ENCODE peak calls at places on chromosomes 4 and X, in seven cellular contexts. One of them, this sample, is unnamed.

GRCh38 chr4:127730142-127730913 is at the start of gene SLC25A31:
- DNase-seq in activated CD8-positive, alpha-beta memory T cell treated with anti-CD3 and anti-CD28 coated beads for 24 hours: no peak
- DNase-seq in Daoy: no peak
- DNase-seq in lower leg skin: no peak
- DNase-seq in stimulated activated CD8-positive, alpha-beta memory T cell treated with anti-CD3 and anti-CD28 coated beads, Interleukin-7, amount 100 ng/mL, for 24 hours: no peak
- DNase-seq in A549: no peak
- DNase-seq in activated T-helper 1 cell treated with Interleukin-2 at 50 U/mL for 16 hours: no peak
- DNase-seq in this sample: no peak

GRCh38 chr4:4541040-4541631 is 712 bp downstream of the STX18 start:
- DNase-seq in activated CD8-positive, alpha-beta memory T cell treated with anti-CD3 and anti-CD28 coated beads for 24 hours: no peak
- DNase-seq in Daoy: no peak
- DNase-seq in lower leg skin: peak
- DNase-seq in stimulated activated CD8-positive, alpha-beta memory T cell treated with anti-CD3 and anti-CD28 coated beads, Interleukin-7, amount 100 ng/mL, for 24 hours: no peak
- DNase-seq in A549: peak
- DNase-seq in activated T-helper 1 cell treated with Interleukin-2 at 50 U/mL for 16 hours: no peak
- DNase-seq in this sample: peak

GRCh38 chr4:157572291-157572690 is 351.8 kb downstream of the GRIA2 start:
- DNase-seq in activated CD8-positive, alpha-beta memory T cell treated with anti-CD3 and anti-CD28 coated beads for 24 hours: no peak
- DNase-seq in Daoy: no peak
- DNase-seq in lower leg skin: no peak
- DNase-seq in stimulated activated CD8-positive, alpha-beta memory T cell treated with anti-CD3 and anti-CD28 coated beads, Interleukin-7, amount 100 ng/mL, for 24 hours: no peak
- DNase-seq in A549: no peak
- DNase-seq in activated T-helper 1 cell treated with Interleukin-2 at 50 U/mL for 16 hours: no peak
- DNase-seq in this sample: no peak

GRCh38 chr4:1336079-1336478 is 10.9 kb upstream of the UVSSA start:
- DNase-seq in activated CD8-positive, alpha-beta memory T cell treated with anti-CD3 and anti-CD28 coated beads for 24 hours: no peak
- DNase-seq in Daoy: no peak
- DNase-seq in lower leg skin: no peak
- DNase-seq in stimulated activated CD8-positive, alpha-beta memory T cell treated with anti-CD3 and anti-CD28 coated beads, Interleukin-7, amount 100 ng/mL, for 24 hours: no peak
- DNase-seq in A549: peak
- DNase-seq in activated T-helper 1 cell treated with Interleukin-2 at 50 U/mL for 16 hours: no peak
- DNase-seq in this sample: peak

GRCh38 chr4:36213956-36214355 is 30.4 kb downstream of the ARAP2 start:
- DNase-seq in activated CD8-positive, alpha-beta memory T cell treated with anti-CD3 and anti-CD28 coated beads for 24 hours: no peak
- DNase-seq in Daoy: no peak
- DNase-seq in lower leg skin: no peak
- DNase-seq in stimulated activated CD8-positive, alpha-beta memory T cell treated with anti-CD3 and anti-CD28 coated beads, Interleukin-7, amount 100 ng/mL, for 24 hours: no peak
- DNase-seq in A549: no peak
- DNase-seq in activated T-helper 1 cell treated with Interleukin-2 at 50 U/mL for 16 hours: no peak
- DNase-seq in this sample: no peak

GRCh38 chr4:134328741-134329140 is 127.2 kb upstream of the PABPC4L start:
- DNase-seq in activated CD8-positive, alpha-beta memory T cell treated with anti-CD3 and anti-CD28 coated beads for 24 hours: no peak
- DNase-seq in Daoy: peak
- DNase-seq in lower leg skin: no peak
- DNase-seq in stimulated activated CD8-positive, alpha-beta memory T cell treated with anti-CD3 and anti-CD28 coated beads, Interleukin-7, amount 100 ng/mL, for 24 hours: no peak
- DNase-seq in A549: no peak
- DNase-seq in activated T-helper 1 cell treated with Interleukin-2 at 50 U/mL for 16 hours: no peak
- DNase-seq in this sample: no peak

GRCh38 chrX:64977830-64978229 is 1.6 kb upstream of the ZC4H2 start:
- DNase-seq in activated CD8-positive, alpha-beta memory T cell treated with anti-CD3 and anti-CD28 coated beads for 24 hours: no peak
- DNase-seq in Daoy: no peak
- DNase-seq in lower leg skin: no peak
- DNase-seq in stimulated activated CD8-positive, alpha-beta memory T cell treated with anti-CD3 and anti-CD28 coated beads, Interleukin-7, amount 100 ng/mL, for 24 hours: no peak
- DNase-seq in A549: peak
- DNase-seq in activated T-helper 1 cell treated with Interleukin-2 at 50 U/mL for 16 hours: no peak
- DNase-seq in this sample: peak

GRCh38 chr4:181225616-181226261 is 1017.5 kb upstream of the TENM3 start:
- DNase-seq in activated CD8-positive, alpha-beta memory T cell treated with anti-CD3 and anti-CD28 coated beads for 24 hours: no peak
- DNase-seq in Daoy: no peak
- DNase-seq in lower leg skin: no peak
- DNase-seq in stimulated activated CD8-positive, alpha-beta memory T cell treated with anti-CD3 and anti-CD28 coated beads, Interleukin-7, amount 100 ng/mL, for 24 hours: no peak
- DNase-seq in A549: no peak
- DNase-seq in activated T-helper 1 cell treated with Interleukin-2 at 50 U/mL for 16 hours: no peak
- DNase-seq in this sample: no peak

GRCh38 chrX:131081772-131082755 is 23.9 kb downstream of the ARHGAP36 start:
- DNase-seq in activated CD8-positive, alpha-beta memory T cell treated with anti-CD3 and anti-CD28 coated beads for 24 hours: no peak
- DNase-seq in Daoy: no peak
- DNase-seq in lower leg skin: no peak
- DNase-seq in stimulated activated CD8-positive, alpha-beta memory T cell treated with anti-CD3 and anti-CD28 coated beads, Interleukin-7, amount 100 ng/mL, for 24 hours: no peak
- DNase-seq in A549: no peak
- DNase-seq in activated T-helper 1 cell treated with Interleukin-2 at 50 U/mL for 16 hours: no peak
- DNase-seq in this sample: no peak

GRCh38 chr4:82710202-82710929 is 88.2 kb downstream of the SCD5 start:
- DNase-seq in activated CD8-positive, alpha-beta memory T cell treated with anti-CD3 and anti-CD28 coated beads for 24 hours: no peak
- DNase-seq in Daoy: no peak
- DNase-seq in lower leg skin: no peak
- DNase-seq in stimulated activated CD8-positive, alpha-beta memory T cell treated with anti-CD3 and anti-CD28 coated beads, Interleukin-7, amount 100 ng/mL, for 24 hours: no peak
- DNase-seq in A549: no peak
- DNase-seq in activated T-helper 1 cell treated with Interleukin-2 at 50 U/mL for 16 hours: no peak
- DNase-seq in this sample: no peak

GRCh38 chr4:26000274-26000950 is 86.4 kb downstream of the SMIM20 start:
- DNase-seq in activated CD8-positive, alpha-beta memory T cell treated with anti-CD3 and anti-CD28 coated beads for 24 hours: no peak
- DNase-seq in Daoy: no peak
- DNase-seq in lower leg skin: no peak
- DNase-seq in stimulated activated CD8-positive, alpha-beta memory T cell treated with anti-CD3 and anti-CD28 coated beads, Interleukin-7, amount 100 ng/mL, for 24 hours: no peak
- DNase-seq in A549: no peak
- DNase-seq in activated T-helper 1 cell treated with Interleukin-2 at 50 U/mL for 16 hours: no peak
- DNase-seq in this sample: peak

GRCh38 chr4:10158355-10158942 is 41.9 kb upstream of the WDR1 start:
- DNase-seq in activated CD8-positive, alpha-beta memory T cell treated with anti-CD3 and anti-CD28 coated beads for 24 hours: no peak
- DNase-seq in Daoy: no peak
- DNase-seq in lower leg skin: no peak
- DNase-seq in stimulated activated CD8-positive, alpha-beta memory T cell treated with anti-CD3 and anti-CD28 coated beads, Interleukin-7, amount 100 ng/mL, for 24 hours: no peak
- DNase-seq in A549: no peak
- DNase-seq in activated T-helper 1 cell treated with Interleukin-2 at 50 U/mL for 16 hours: no peak
- DNase-seq in this sample: peak

GRCh38 chr4:56544573-56545131 is 39.1 kb downstream of the ARL9 start:
- DNase-seq in activated CD8-positive, alpha-beta memory T cell treated with anti-CD3 and anti-CD28 coated beads for 24 hours: peak
- DNase-seq in Daoy: peak
- DNase-seq in lower leg skin: peak
- DNase-seq in stimulated activated CD8-positive, alpha-beta memory T cell treated with anti-CD3 and anti-CD28 coated beads, Interleukin-7, amount 100 ng/mL, for 24 hours: peak
- DNase-seq in A549: peak
- DNase-seq in activated T-helper 1 cell treated with Interleukin-2 at 50 U/mL for 16 hours: peak
- DNase-seq in this sample: peak

GRCh38 chr4:18798123-18798522 is 776.6 kb upstream of the LCORL start:
- DNase-seq in activated CD8-positive, alpha-beta memory T cell treated with anti-CD3 and anti-CD28 coated beads for 24 hours: no peak
- DNase-seq in Daoy: no peak
- DNase-seq in lower leg skin: no peak
- DNase-seq in stimulated activated CD8-positive, alpha-beta memory T cell treated with anti-CD3 and anti-CD28 coated beads, Interleukin-7, amount 100 ng/mL, for 24 hours: no peak
- DNase-seq in A549: no peak
- DNase-seq in activated T-helper 1 cell treated with Interleukin-2 at 50 U/mL for 16 hours: no peak
- DNase-seq in this sample: no peak

This sample was measured in iris pigment epithelial cell.